ENCODE peak calls at places on chromosomes 7 and 10, in ten cellular contexts. F is HFFc6, T is IMR-90, O is GM23338, Q is H9, N is esophagus muscularis mucosa, U is NB4, A is gastrocnemius medialis, R is fibroblast of the aortic adventitia, Z is heart right ventricle. P is an unnamed sample.

GRCh38 chr10:357201-357950 is 222.1 kb downstream of the ZMYND11 start:
- DNase-seq in U (no peak), A (no peak), Q (no peak), O (no peak), F (no peak), N (no peak), Z (no peak), T (no peak), R (no peak), P (no peak)

GRCh38 chr7:38181111-38181510 is 3.1 kb downstream of the STARD3NL start:
- DNase-seq in Z (no peak), A (no peak), Q (no peak), T (no peak), N (no peak), O (no peak), U (no peak), R (no peak), F (no peak), P (no peak)

GRCh38 chr10:121078672-121079102 is 227.5 kb downstream of the WDR11 start:
- DNase-seq in O (no peak), N (no peak), R (no peak), Q (no peak), U (no peak), F (no peak), T (no peak), Z (no peak), A (no peak), P (no peak)

GRCh38 chr7:81330108-81330507 is 411.3 kb upstream of the SEMA3C start:
- DNase-seq in A (no peak), Z (no peak), F (no peak), T (no peak), O (no peak), N (no peak), Q (no peak), U (no peak), R (no peak), P (no peak)

GRCh38 chr7:134703781-134704180 is 57.1 kb downstream of the BPGM start:
- DNase-seq in O (no peak), F (peak; percentile 66), T (peak; percentile 58), R (no peak), N (no peak), Z (no peak), A (peak; percentile 14), U (peak; percentile 31), Q (no peak), P (no peak)

GRCh38 chr7:50351267-50351666 is 46.8 kb downstream of the IKZF1 start:
- DNase-seq in Z (no peak), R (no peak), Q (no peak), T (no peak), N (no peak), F (no peak), U (no peak), A (no peak), O (no peak), P (no peak)

GRCh38 chr10:77016278-77016815 is 621.3 kb downstream of the KCNMA1 start:
- DNase-seq in T (no peak), N (no peak), O (no peak), A (no peak), F (no peak), Q (no peak), U (no peak), Z (no peak), R (peak; percentile 56), P (no peak)

GRCh38 chr7:105685099-105685609 is 103.9 kb upstream of the EFCAB10 start:
- DNase-seq in A (no peak), N (no peak), Z (no peak), R (no peak), Q (no peak), T (peak; percentile 59), F (no peak), U (no peak), O (no peak), P (no peak)

GRCh38 chr7:36155811-36156361 is 2.8 kb downstream of the EEPD1 start:
- DNase-seq in Q (no peak), R (no peak), U (peak; percentile 58), N (no peak), F (no peak), Z (peak; percentile 53), T (peak; percentile 53), O (peak; percentile 34), A (peak; percentile 85), P (no peak)

GRCh38 chr10:95864906-95865813 is 42.6 kb upstream of the CC2D2B start:
- DNase-seq in N (peak; percentile 91), F (peak; percentile 78), O (peak; percentile 82), U (peak; percentile 78), A (no peak), Z (no peak), T (peak; percentile 86), Q (peak; percentile 58), R (peak; percentile 86), P (peak; percentile 65)

GRCh38 chr10:87878664-87879459 is 15.4 kb downstream of the PTEN start:
- DNase-seq in F (no peak), U (peak; percentile 45), N (no peak), A (no peak), Q (no peak), Z (no peak), T (no peak), R (no peak), O (no peak), P (no peak)

GRCh38 chr7:63042730-63043511 is 955.7 kb upstream of the ZNF722 start:
- DNase-seq in N (no peak), A (no peak), Z (no peak), O (no peak), Q (no peak), F (no peak), R (no peak), U (no peak), T (no peak), P (no peak)

GRCh38 chr7:117667456-117667855 is 187.6 kb downstream of the CFTR start:
- DNase-seq in F (no peak), R (peak; percentile 6), Z (no peak), Q (no peak), U (no peak), O (no peak), A (no peak), N (no peak), T (peak; percentile 43), P (no peak)

GRCh38 chr7:128395748-128396147 is 14.0 kb downstream of the IMPDH1 start:
- DNase-seq in F (no peak), Z (no peak), R (no peak), T (no peak), Q (no peak), O (peak; percentile 36), A (no peak), N (no peak), U (no peak), P (no peak)
- TF ChIP-seq CTCF in F (peak; percentile 51), Z (no peak), R (no peak), T (no peak), Q (peak; percentile 51), O (peak; percentile 38), A (no peak), N (no peak), U (peak; percentile 49), P (peak; percentile 23)

DNA sequence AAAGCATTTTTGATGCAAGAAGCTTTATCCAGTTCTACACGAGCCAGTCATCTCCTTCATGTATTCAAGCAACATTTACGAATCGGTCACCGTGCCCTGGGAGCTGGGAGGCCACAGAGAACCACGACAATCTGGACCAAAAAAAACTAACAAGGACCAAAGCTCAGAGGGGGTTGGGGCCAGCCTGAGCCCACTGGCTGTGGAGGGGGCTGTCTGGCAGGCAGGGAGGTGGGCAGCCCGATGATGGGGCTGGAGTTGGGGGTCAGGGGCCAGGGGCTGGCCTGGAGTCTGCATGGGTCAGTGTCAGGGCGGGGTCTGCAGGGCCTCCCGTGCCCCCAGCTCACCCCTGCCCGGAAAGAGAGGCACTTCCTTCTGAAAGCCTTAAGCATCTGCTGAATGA is 12.5 kb upstream of the GRIFIN start:
- DNase-seq in O (no peak), N (no peak), T (no peak), R (no peak), A (no peak), F (no peak), Z (no peak), Q (no peak), U (no peak), P (no peak)
- TF ChIP-seq CTCF in O (no peak), N (no peak), T (no peak), R (no peak), A (no peak), F (no peak), Z (no peak), Q (no peak), U (no peak), P (no peak)

DNA sequence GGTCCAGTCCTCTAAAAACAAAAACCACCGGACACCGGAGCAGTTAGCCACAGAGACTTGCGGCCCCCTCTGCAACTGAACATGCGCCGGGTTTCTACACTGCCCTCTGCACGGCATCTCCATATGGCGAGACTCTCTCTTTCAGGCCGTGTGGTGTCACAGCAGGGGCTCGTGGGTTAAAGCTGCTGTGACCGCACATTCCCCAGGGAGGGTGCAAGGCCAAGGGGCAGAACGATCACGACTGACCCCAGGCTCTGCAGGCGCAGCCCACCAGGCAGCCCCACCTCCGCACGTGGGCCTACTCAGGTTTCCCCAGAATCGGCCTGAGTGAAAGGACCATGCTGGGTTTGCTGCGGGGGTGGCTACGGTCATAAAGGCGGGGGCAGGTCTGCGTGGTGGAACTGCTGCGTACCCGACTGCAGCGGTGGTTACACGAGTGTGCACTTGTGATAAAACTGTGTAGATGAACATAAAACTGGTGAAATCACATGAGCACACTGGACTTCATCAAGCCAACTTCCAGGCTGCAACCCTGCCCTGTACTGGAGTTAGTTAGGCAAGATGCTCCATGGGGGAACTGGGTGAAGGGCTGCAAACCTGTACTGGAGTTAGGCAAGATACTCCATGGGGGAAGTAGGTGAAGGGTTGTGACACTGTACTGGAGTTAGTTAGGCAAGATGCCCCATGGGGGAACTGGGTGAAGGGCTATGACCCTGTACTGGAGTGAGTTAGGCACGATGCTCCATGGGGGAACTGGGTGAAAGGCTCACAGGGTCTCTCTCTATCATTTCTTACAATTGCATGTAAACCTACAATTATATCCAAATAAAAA is 81.4 kb upstream of the PPP2R2D start:
- DNase-seq in U (peak; percentile 59), Q (peak; percentile 25), O (no peak), T (no peak), R (no peak), A (no peak), N (peak; percentile 78), F (no peak), Z (no peak), P (no peak)
- TF ChIP-seq CTCF in U (no peak), Q (no peak), O (no peak), T (no peak), R (no peak), A (no peak), N (no peak), F (no peak), Z (no peak), P (no peak)

GRCh38 chr7:111839261-111839660 is 277.0 kb upstream of the IMMP2L start:
- DNase-seq in N (no peak), U (no peak), A (no peak), Z (no peak), Q (no peak), O (no peak), R (no peak), F (no peak), T (no peak), P (no peak)
- TF ChIP-seq CTCF in N (no peak), U (no peak), A (no peak), Z (no peak), Q (no peak), O (no peak), R (no peak), F (no peak), T (no peak), P (no peak)

P was measured in GM10248.